ENCODE peak calls at places on chromosomes 7 and 10, in ten cellular contexts. One of them, this sample, is unnamed.

GRCh38 chr7:117666689-117667088 is 186.9 kb downstream of the CFTR start:
- DNase-seq in CD8-positive, alpha-beta T cell: no peak
- DNase-seq in fibroblast of lung: no peak
- DNase-seq in uterus: no peak
- DNase-seq in body of pancreas: no peak
- DNase-seq in upper lobe of right lung: no peak
- DNase-seq in right atrium auricular region: no peak
- DNase-seq in GM23338: no peak
- DNase-seq in IMR-90: no peak
- DNase-seq in A549: no peak
- DNase-seq in this sample: no peak

GRCh38 chr10:124621637-124622036 is 122.5 kb downstream of the FAM53B start:
- DNase-seq in uterus: no peak
- DNase-seq in fibroblast of lung: no peak
- DNase-seq in A549: no peak
- DNase-seq in body of pancreas: no peak
- DNase-seq in CD8-positive, alpha-beta T cell: no peak
- DNase-seq in upper lobe of right lung: no peak
- DNase-seq in right atrium auricular region: no peak
- DNase-seq in IMR-90: no peak
- DNase-seq in GM23338: no peak
- DNase-seq in this sample: no peak

GRCh38 chr7:151851782-151852181 is 25.1 kb downstream of the PRKAG2 start:
- DNase-seq in GM23338: no peak
- DNase-seq in body of pancreas: peak; percentile 69
- DNase-seq in CD8-positive, alpha-beta T cell: no peak
- DNase-seq in A549: no peak
- DNase-seq in uterus: no peak
- DNase-seq in fibroblast of lung: no peak
- DNase-seq in IMR-90: no peak
- DNase-seq in right atrium auricular region: no peak
- DNase-seq in upper lobe of right lung: peak; percentile 83
- DNase-seq in this sample: no peak

GRCh38 chr10:74901867-74902439 is 75.6 kb downstream of the KAT6B start:
- DNase-seq in fibroblast of lung: no peak
- DNase-seq in upper lobe of right lung: no peak
- DNase-seq in right atrium auricular region: no peak
- DNase-seq in uterus: no peak
- DNase-seq in IMR-90: no peak
- DNase-seq in GM23338: no peak
- DNase-seq in body of pancreas: no peak
- DNase-seq in CD8-positive, alpha-beta T cell: no peak
- DNase-seq in A549: no peak
- DNase-seq in this sample: no peak

GRCh38 chr7:21338728-21339164 is 89.1 kb upstream of the SP4 start:
- DNase-seq in CD8-positive, alpha-beta T cell: no peak
- DNase-seq in fibroblast of lung: no peak
- DNase-seq in uterus: no peak
- DNase-seq in body of pancreas: no peak
- DNase-seq in right atrium auricular region: no peak
- DNase-seq in A549: no peak
- DNase-seq in upper lobe of right lung: no peak
- DNase-seq in GM23338: no peak
- DNase-seq in IMR-90: no peak
- DNase-seq in this sample: no peak

GRCh38 chr7:47392241-47392759 is 189.6 kb downstream of the TNS3 start:
- DNase-seq in CD8-positive, alpha-beta T cell: no peak
- DNase-seq in upper lobe of right lung: peak; percentile 70
- DNase-seq in uterus: peak; percentile 90
- DNase-seq in GM23338: no peak
- DNase-seq in body of pancreas: peak; percentile 87
- DNase-seq in right atrium auricular region: peak; percentile 79
- DNase-seq in A549: no peak
- DNase-seq in fibroblast of lung: peak; percentile 98
- DNase-seq in IMR-90: peak; percentile 82
- DNase-seq in this sample: no peak

GRCh38 chr10:126088144-126088543 is 191.8 kb downstream of the FANK1 start:
- DNase-seq in body of pancreas: no peak
- DNase-seq in GM23338: peak; percentile 20
- DNase-seq in fibroblast of lung: peak; percentile 51
- DNase-seq in CD8-positive, alpha-beta T cell: no peak
- DNase-seq in A549: peak; percentile 24
- DNase-seq in IMR-90: peak; percentile 76
- DNase-seq in uterus: no peak
- DNase-seq in right atrium auricular region: no peak
- DNase-seq in upper lobe of right lung: no peak
- DNase-seq in this sample: no peak

GRCh38 chr7:131056007-131056406 is 271.7 kb upstream of the MKLN1 start:
- DNase-seq in CD8-positive, alpha-beta T cell: no peak
- DNase-seq in GM23338: no peak
- DNase-seq in right atrium auricular region: no peak
- DNase-seq in fibroblast of lung: no peak
- DNase-seq in uterus: no peak
- DNase-seq in A549: no peak
- DNase-seq in upper lobe of right lung: no peak
- DNase-seq in IMR-90: no peak
- DNase-seq in body of pancreas: no peak
- DNase-seq in this sample: no peak

GRCh38 chr10:102926842-102927241 is 8.7 kb downstream of the CNNM2 start:
- DNase-seq in body of pancreas: no peak
- DNase-seq in GM23338: no peak
- DNase-seq in uterus: no peak
- DNase-seq in IMR-90: no peak
- DNase-seq in right atrium auricular region: no peak
- DNase-seq in upper lobe of right lung: no peak
- DNase-seq in A549: no peak
- DNase-seq in fibroblast of lung: no peak
- DNase-seq in CD8-positive, alpha-beta T cell: no peak
- DNase-seq in this sample: no peak

GRCh38 chr10:43263551-43264323 is 3.1 kb downstream of the RASGEF1A start:
- DNase-seq in upper lobe of right lung: no peak
- DNase-seq in CD8-positive, alpha-beta T cell: no peak
- DNase-seq in uterus: no peak
- DNase-seq in fibroblast of lung: no peak
- DNase-seq in A549: peak; percentile 30
- DNase-seq in IMR-90: no peak
- DNase-seq in body of pancreas: no peak
- DNase-seq in right atrium auricular region: no peak
- DNase-seq in GM23338: peak; percentile 53
- DNase-seq in this sample: no peak

GRCh38 chr10:68359189-68359588 is 26.5 kb upstream of the PBLD start:
- DNase-seq in body of pancreas: no peak
- DNase-seq in upper lobe of right lung: no peak
- DNase-seq in CD8-positive, alpha-beta T cell: no peak
- DNase-seq in uterus: no peak
- DNase-seq in IMR-90: no peak
- DNase-seq in A549: no peak
- DNase-seq in fibroblast of lung: no peak
- DNase-seq in right atrium auricular region: no peak
- DNase-seq in GM23338: no peak
- DNase-seq in this sample: no peak

GRCh38 chr7:24597014-24597413 is 23.8 kb downstream of the PALS2 start:
- DNase-seq in upper lobe of right lung: no peak
- DNase-seq in fibroblast of lung: no peak
- DNase-seq in body of pancreas: no peak
- DNase-seq in A549: no peak
- DNase-seq in right atrium auricular region: no peak
- DNase-seq in uterus: no peak
- DNase-seq in GM23338: no peak
- DNase-seq in CD8-positive, alpha-beta T cell: no peak
- DNase-seq in IMR-90: no peak
- DNase-seq in this sample: no peak

GRCh38 chr7:81162771-81163525 is 244.1 kb upstream of the SEMA3C start:
- DNase-seq in body of pancreas: no peak
- DNase-seq in GM23338: no peak
- DNase-seq in CD8-positive, alpha-beta T cell: no peak
- DNase-seq in right atrium auricular region: no peak
- DNase-seq in fibroblast of lung: no peak
- DNase-seq in uterus: no peak
- DNase-seq in upper lobe of right lung: no peak
- DNase-seq in A549: peak; percentile 36
- DNase-seq in IMR-90: peak; percentile 70
- DNase-seq in this sample: no peak

GRCh38 chr7:69173341-69173740 is 424.9 kb upstream of the AUTS2 start:
- DNase-seq in upper lobe of right lung: no peak
- DNase-seq in right atrium auricular region: no peak
- DNase-seq in body of pancreas: no peak
- DNase-seq in GM23338: no peak
- DNase-seq in A549: no peak
- DNase-seq in uterus: no peak
- DNase-seq in IMR-90: no peak
- DNase-seq in fibroblast of lung: no peak
- DNase-seq in CD8-positive, alpha-beta T cell: no peak
- DNase-seq in this sample: no peak

GRCh38 chr10:81177651-81178244 is 640.0 kb downstream of the SH2D4B start:
- DNase-seq in IMR-90: no peak
- DNase-seq in GM23338: no peak
- DNase-seq in body of pancreas: no peak
- DNase-seq in A549: peak; percentile 5
- DNase-seq in uterus: no peak
- DNase-seq in fibroblast of lung: no peak
- DNase-seq in CD8-positive, alpha-beta T cell: no peak
- DNase-seq in upper lobe of right lung: no peak
- DNase-seq in right atrium auricular region: no peak
- DNase-seq in this sample: peak; percentile 21

DNA sequence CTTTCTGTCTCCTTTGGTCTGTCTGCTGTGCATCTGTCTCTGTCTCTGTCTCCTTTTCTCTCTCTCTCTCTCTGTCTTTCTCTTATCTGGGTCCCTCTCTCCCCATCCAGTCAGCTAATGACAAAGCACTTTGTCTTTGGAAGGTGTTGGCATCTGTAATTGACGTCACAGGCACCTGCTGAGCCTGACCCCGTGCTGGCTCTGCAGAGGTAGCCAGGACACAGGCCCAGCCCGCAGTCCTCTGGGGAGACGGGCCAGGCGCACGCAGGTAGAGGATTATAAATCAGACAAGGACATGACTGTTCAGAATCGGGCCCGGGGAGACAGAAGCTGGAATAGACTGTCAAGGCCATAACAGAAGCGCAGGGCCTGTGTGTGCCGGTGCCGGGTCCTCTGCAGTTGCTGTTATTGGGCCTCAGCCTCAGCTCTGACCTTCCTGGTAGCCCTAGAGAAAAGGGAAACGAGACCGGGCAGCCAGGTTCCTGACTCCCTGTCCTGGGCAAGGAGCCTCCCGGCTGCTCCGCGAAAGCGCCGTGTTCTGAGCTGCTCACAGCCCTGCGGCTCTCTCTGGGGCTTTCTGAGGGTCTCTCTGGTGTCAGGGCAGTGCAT is 10.7 kb upstream of the PSMG3 start:
- DNase-seq in GM23338: no peak
- DNase-seq in IMR-90: no peak
- DNase-seq in A549: no peak
- DNase-seq in fibroblast of lung: no peak
- DNase-seq in CD8-positive, alpha-beta T cell: no peak
- DNase-seq in body of pancreas: no peak
- DNase-seq in uterus: no peak
- DNase-seq in upper lobe of right lung: no peak
- DNase-seq in right atrium auricular region: no peak
- DNase-seq in this sample: peak; percentile 41
- TF ChIP-seq CTCF in GM23338: no peak
- TF ChIP-seq CTCF in IMR-90: no peak
- TF ChIP-seq CTCF in A549: no peak
- TF ChIP-seq CTCF in fibroblast of lung: no peak
- TF ChIP-seq CTCF in CD8-positive, alpha-beta T cell: no peak
- TF ChIP-seq CTCF in body of pancreas: no peak
- TF ChIP-seq CTCF in uterus: no peak
- TF ChIP-seq CTCF in upper lobe of right lung: no peak
- TF ChIP-seq CTCF in right atrium auricular region: no peak
- TF ChIP-seq CTCF in this sample: no peak

DNA sequence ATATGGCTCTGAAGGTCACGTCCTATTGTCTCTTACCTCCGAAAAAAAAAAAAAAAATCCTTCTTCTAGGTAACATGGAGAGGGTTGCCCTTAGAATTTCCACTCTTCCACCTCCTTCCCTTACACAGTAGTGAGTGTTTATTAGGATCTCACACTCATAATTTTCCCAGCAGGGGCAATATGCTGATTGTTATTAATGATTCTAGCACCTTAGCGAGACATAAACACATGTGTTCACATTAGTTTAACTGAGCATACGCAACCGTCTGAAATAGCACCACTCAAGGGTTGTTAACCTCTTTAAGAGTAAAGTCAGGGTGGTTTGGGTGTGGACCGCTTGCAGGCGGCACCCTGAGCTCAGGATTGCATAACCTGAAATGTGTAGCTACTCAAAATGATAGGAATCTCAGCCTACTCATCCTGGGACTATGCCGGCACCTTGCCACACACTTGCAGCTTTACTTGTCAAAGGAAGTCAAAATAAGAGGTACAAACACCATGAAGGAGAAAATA is 52.2 kb downstream of the CPEB3 start:
- DNase-seq in GM23338: peak; percentile 32
- DNase-seq in IMR-90: peak; percentile 43
- DNase-seq in uterus: peak; percentile 50
- DNase-seq in CD8-positive, alpha-beta T cell: no peak
- DNase-seq in A549: peak; percentile 9
- DNase-seq in fibroblast of lung: peak; percentile 66
- DNase-seq in right atrium auricular region: peak; percentile 65
- DNase-seq in upper lobe of right lung: peak; percentile 73
- DNase-seq in body of pancreas: peak; percentile 55
- DNase-seq in this sample: no peak
- H3K27ac ChIP-seq in GM23338: no peak overlapping the region
- H3K27ac ChIP-seq in IMR-90: no peak overlapping the region
- H3K27ac ChIP-seq in uterus: peak overlapping the region; percentile 82
- H3K27ac ChIP-seq in CD8-positive, alpha-beta T cell: no peak overlapping the region
- H3K27ac ChIP-seq in A549: no peak overlapping the region
- H3K27ac ChIP-seq in fibroblast of lung: no peak overlapping the region
- H3K27ac ChIP-seq in right atrium auricular region: peak overlapping the region; percentile 92
- H3K27ac ChIP-seq in upper lobe of right lung: peak overlapping the region; percentile 86
- H3K27ac ChIP-seq in body of pancreas: no peak overlapping the region
- H3K27ac ChIP-seq in this sample: no peak overlapping the region

GRCh38 chr7:88401009-88401623 is 94.4 kb upstream of the STEAP4 start:
- DNase-seq in fibroblast of lung: no peak
- DNase-seq in upper lobe of right lung: no peak
- DNase-seq in A549: peak; percentile 22
- DNase-seq in right atrium auricular region: no peak
- DNase-seq in IMR-90: no peak
- DNase-seq in CD8-positive, alpha-beta T cell: no peak
- DNase-seq in GM23338: peak; percentile 54
- DNase-seq in body of pancreas: no peak
- DNase-seq in uterus: no peak
- DNase-seq in this sample: no peak
- TF ChIP-seq CTCF in fibroblast of lung: peak; percentile 11
- TF ChIP-seq CTCF in upper lobe of right lung: peak; percentile 41
- TF ChIP-seq CTCF in A549: peak; percentile 38
- TF ChIP-seq CTCF in right atrium auricular region: peak; percentile 34
- TF ChIP-seq CTCF in IMR-90: no peak
- TF ChIP-seq CTCF in CD8-positive, alpha-beta T cell: peak; percentile 52
- TF ChIP-seq CTCF in GM23338: peak; percentile 79
- TF ChIP-seq CTCF in body of pancreas: peak; percentile 46
- TF ChIP-seq CTCF in uterus: no peak
- TF ChIP-seq CTCF in this sample: peak; percentile 35

DNA sequence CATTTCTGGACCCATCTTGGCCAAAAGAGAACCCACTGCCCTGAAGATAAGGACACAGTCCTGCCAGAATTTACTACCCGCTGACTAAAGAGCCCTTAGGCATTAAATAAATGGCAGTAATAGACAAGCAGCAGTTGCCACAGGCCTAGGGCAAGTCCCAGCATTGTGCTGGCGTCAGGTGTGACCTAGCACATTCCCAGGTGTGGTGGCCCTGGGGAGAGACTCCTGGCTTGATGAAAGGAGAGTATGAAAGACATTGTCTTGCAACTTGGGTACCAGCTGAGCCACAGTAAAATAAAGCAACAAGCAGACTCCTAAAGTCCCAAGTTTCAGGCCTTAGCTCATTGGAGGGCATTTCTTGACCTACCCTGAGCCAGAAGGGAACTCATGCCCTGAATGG is 715.7 kb upstream of the SORCS1 start:
- DNase-seq in IMR-90: no peak
- DNase-seq in body of pancreas: no peak
- DNase-seq in CD8-positive, alpha-beta T cell: no peak
- DNase-seq in GM23338: no peak
- DNase-seq in upper lobe of right lung: no peak
- DNase-seq in uterus: no peak
- DNase-seq in A549: no peak
- DNase-seq in right atrium auricular region: no peak
- DNase-seq in fibroblast of lung: no peak
- DNase-seq in this sample: no peak
- H3K27ac ChIP-seq in IMR-90: no peak overlapping the region
- H3K27ac ChIP-seq in body of pancreas: no peak overlapping the region
- H3K27ac ChIP-seq in CD8-positive, alpha-beta T cell: no peak overlapping the region
- H3K27ac ChIP-seq in GM23338: no peak overlapping the region
- H3K27ac ChIP-seq in upper lobe of right lung: no peak overlapping the region
- H3K27ac ChIP-seq in uterus: no peak overlapping the region
- H3K27ac ChIP-seq in A549: no peak overlapping the region
- H3K27ac ChIP-seq in right atrium auricular region: no peak overlapping the region
- H3K27ac ChIP-seq in fibroblast of lung: no peak overlapping the region
- H3K27ac ChIP-seq in this sample: no peak overlapping the region